ENCODE peak calls at places on chromosomes 1 and 21, in five cellular contexts. U is CD8-positive, alpha-beta T cell; M is non-pigmented ciliary epithelial cell; A is activated CD4-positive, alpha-beta memory T cell treated with anti-CD3 and anti-CD28 coated beads, Interleukin-2, amount 10 ng/mL, durations not matched to agents 7 days and 5 days; G is HEK293T. W is an unnamed sample.

GRCh38 chr1:91744973-91745648 is 140.8 kb downstream of the TGFBR3 start:
- DNase-seq in U (no peak), M (no peak), A (no peak), G (no peak), W (no peak)

GRCh38 chr1:18939398-18940302 is 16.8 kb downstream of the IFFO2 start:
- DNase-seq in A (no peak), U (no peak), G (no peak), M (no peak), W (no peak)

GRCh38 chr1:111515291-111516007 is 12.0 kb upstream of the ADORA3 start:
- DNase-seq in M (no peak), U (no peak), G (no peak), A (no peak), W (no peak)

GRCh38 chr21:34544032-34544496 is 32.1 kb upstream of the KCNE1 start:
- DNase-seq in A (peak; percentile 33), G (peak; percentile 83), U (no peak), M (no peak), W (peak; percentile 45)

GRCh38 chr21:43733529-43734071 is 14.7 kb downstream of the PDXK start:
- DNase-seq in G (no peak), U (no peak), A (no peak), M (no peak), W (no peak)

GRCh38 chr1:230398856-230399255 is 27.3 kb downstream of the PGBD5 start:
- DNase-seq in A (no peak), M (no peak), G (no peak), U (no peak), W (no peak)

GRCh38 chr1:114492978-114493377 is 18.0 kb downstream of the TRIM33 start:
- DNase-seq in U (no peak), M (no peak), G (no peak), A (no peak), W (no peak)

GRCh38 chr1:201937624-201938212 is 8.6 kb downstream of the LMOD1 start:
- DNase-seq in U (no peak), A (no peak), G (no peak), M (peak; percentile 55), W (no peak)

GRCh38 chr1:192913683-192914082 is 104.8 kb downstream of the RGS2 start:
- DNase-seq in G (no peak), U (no peak), A (no peak), M (no peak), W (no peak)

GRCh38 chr1:54835131-54835898 is 34.2 kb upstream of the TTC22 start:
- DNase-seq in U (no peak), M (no peak), G (no peak), A (no peak), W (no peak)

GRCh38 chr1:157806431-157807149 is 13.3 kb downstream of the FCRL1 start:
- DNase-seq in A (no peak), M (no peak), U (no peak), G (no peak), W (no peak)

GRCh38 chr1:97654866-97655265 is 266.0 kb downstream of the DPYD start:
- DNase-seq in G (no peak), A (no peak), M (no peak), U (no peak), W (no peak)

GRCh38 chr1:51990478-51990965 is at the start of gene RAB3B:
- DNase-seq in A (peak; percentile 70), U (peak; percentile 57), G (peak; percentile 94), M (no peak), W (no peak)

GRCh38 chr21:45542242-45542666 is at the start of gene SLC19A1:
- DNase-seq in G (peak; percentile 97), U (peak; percentile 42), A (peak; percentile 80), M (no peak), W (peak; percentile 73)

GRCh38 chr1:93275634-93276295 is 69.9 kb upstream of the DR1 start:
- DNase-seq in A (no peak), U (no peak), G (no peak), M (no peak), W (no peak)

GRCh38 chr21:35046880-35047229 is 2.2 kb downstream of the RUNX1 start:
- DNase-seq in G (no peak), A (no peak), U (no peak), M (no peak), W (peak; percentile 31)